ENCODE peak calls at places on chromosomes 13 and 19, in ten cellular contexts. W, M, G, E, Y, T, N, J, U and Q are unnamed samples.

GRCh38 chr19:13207237-13208130 is 57.3 kb downstream of the IER2 start:
- DNase-seq in Y (no peak), M (no peak), E (no peak), G (no peak), U (peak; percentile 11), T (peak; percentile 41), J (peak; percentile 78), W (no peak), N (no peak), Q (no peak)

GRCh38 chr19:44024900-44025216 is 321 bp upstream of the ZNF222 start:
- DNase-seq in W (no peak), N (no peak), Y (no peak), E (no peak), T (no peak), M (no peak), J (no peak), U (no peak), G (no peak), Q (no peak)

GRCh38 chr19:35905178-35905727 is 2.8 kb downstream of the TYROBP start:
- DNase-seq in W (no peak), M (no peak), E (no peak), J (no peak), G (no peak), U (no peak), N (peak; percentile 50), Y (no peak), T (no peak), Q (no peak)

GRCh38 chr19:18496167-18496979 is 25.5 kb downstream of the ELL start:
- DNase-seq in U (peak; percentile 81), T (no peak), N (peak; percentile 80), J (no peak), G (no peak), Y (peak; percentile 86), W (no peak), M (no peak), E (no peak), Q (peak; percentile 93)

GRCh38 chr13:48653074-48654054 is at the start of gene CYSLTR2:
- DNase-seq in M (no peak), U (peak; percentile 62), N (peak; percentile 13), W (peak; percentile 9), Y (no peak), E (no peak), T (no peak), G (no peak), J (no peak), Q (no peak)

GRCh38 chr13:51913421-51914136 is 51.8 kb downstream of the CCDC70 start:
- DNase-seq in W (peak; percentile 43), Y (no peak), M (peak; percentile 32), T (no peak), U (no peak), J (no peak), N (no peak), E (no peak), G (peak; percentile 36), Q (no peak)

GRCh38 chr19:49643466-49643865 is 1.5 kb downstream of the SCAF1 start:
- DNase-seq in Y (no peak), N (no peak), G (no peak), T (no peak), W (no peak), E (no peak), U (no peak), M (no peak), J (no peak), Q (no peak)

GRCh38 chr13:23922005-23922932 is 25.0 kb upstream of the C1QTNF9B start:
- DNase-seq in T (no peak), J (no peak), M (no peak), N (peak; percentile 31), U (no peak), E (no peak), Y (peak; percentile 55), G (no peak), W (peak; percentile 40), Q (no peak)

GRCh38 chr19:18607222-18608101 is 863 bp upstream of the CRLF1 start:
- DNase-seq in M (no peak), G (no peak), E (no peak), J (no peak), U (no peak), W (no peak), T (no peak), Y (no peak), N (no peak), Q (no peak)

GRCh38 chr13:42490676-42491075 is 83.3 kb upstream of the TNFSF11 start:
- DNase-seq in W (no peak), E (no peak), M (no peak), J (no peak), U (no peak), N (no peak), G (no peak), T (no peak), Y (no peak), Q (no peak)

GRCh38 chr19:27861411-27861975 is 1351.5 kb downstream of the UQCRFS1 start:
- DNase-seq in U (no peak), W (no peak), N (no peak), T (no peak), J (no peak), Y (no peak), M (no peak), E (no peak), G (no peak), Q (no peak)

GRCh38 chr19:33748231-33748630 is 48.4 kb upstream of the KCTD15 start:
- DNase-seq in E (no peak), T (no peak), W (no peak), J (no peak), G (no peak), U (no peak), M (no peak), Y (no peak), N (no peak), Q (no peak)

GRCh38 chr13:47332149-47332548 is 435.3 kb upstream of the HTR2A start:
- DNase-seq in T (no peak), N (peak; percentile 8), E (no peak), G (no peak), J (no peak), Y (no peak), U (peak; percentile 35), W (no peak), M (no peak), Q (no peak)

GRCh38 chr13:96403241-96403640 is 313.3 kb downstream of the HS6ST3 start:
- DNase-seq in U (no peak), E (no peak), Y (no peak), W (no peak), M (no peak), N (no peak), G (no peak), J (no peak), T (no peak), Q (no peak)

GRCh38 chr19:13072206-13072898 is 30.3 kb downstream of the LYL1 start:
- DNase-seq in M (no peak), W (no peak), T (no peak), G (no peak), E (no peak), N (no peak), U (no peak), Y (no peak), J (no peak), Q (no peak)

GRCh38 chr13:26602783-26603182 is 45.3 kb downstream of the WASF3 start:
- DNase-seq in M (no peak), U (no peak), T (no peak), J (no peak), E (no peak), N (no peak), Y (no peak), W (no peak), G (no peak), Q (no peak)
- TF ChIP-seq CTCF in M (no peak), U (no peak), T (no peak), J (no peak), E (no peak), N (no peak), Y (no peak), W (no peak), G (no peak), Q (no peak)

GRCh38 chr13:30355405-30355741 is 48.0 kb upstream of the KATNAL1 start:
- DNase-seq in N (no peak), E (no peak), Y (peak; percentile 54), W (peak; percentile 51), G (peak; percentile 54), U (no peak), T (no peak), J (peak; percentile 62), M (no peak), Q (no peak)
- TF ChIP-seq CTCF in N (peak; percentile 23), E (no peak), Y (no peak), W (peak; percentile 32), G (no peak), U (peak; percentile 40), T (peak; percentile 25), J (peak; percentile 87), M (peak; percentile 26), Q (no peak)

GRCh38 chr13:112244495-112245177 is 131.5 kb upstream of the SPACA7 start:
- DNase-seq in G (no peak), T (no peak), J (no peak), N (no peak), E (peak; percentile 82), Y (no peak), W (no peak), M (no peak), U (no peak), Q (no peak)

GRCh38 chr13:112241288-112241687 is 134.9 kb upstream of the SPACA7 start:
- DNase-seq in W (no peak), J (no peak), N (no peak), Y (no peak), G (no peak), U (no peak), E (peak; percentile 27), M (no peak), T (no peak), Q (no peak)

GRCh38 chr13:112245179-112245724 is 130.9 kb upstream of the SPACA7 start:
- DNase-seq in W (no peak), G (no peak), Y (no peak), E (peak; percentile 78), T (no peak), J (no peak), U (no peak), M (no peak), N (no peak), Q (no peak)

GRCh38 chr13:112244061-112244460 is 132.1 kb upstream of the SPACA7 start:
- DNase-seq in U (no peak), W (no peak), T (no peak), N (no peak), E (peak; percentile 73), J (no peak), Y (no peak), M (no peak), G (no peak), Q (no peak)

GRCh38 chr13:112242777-112243176 is 133.4 kb upstream of the SPACA7 start:
- DNase-seq in U (no peak), J (no peak), G (no peak), Y (no peak), N (no peak), T (no peak), M (no peak), E (peak; percentile 51), W (no peak), Q (no peak)
- TF ChIP-seq CTCF in U (no peak), J (no peak), G (no peak), Y (no peak), N (no peak), T (no peak), M (no peak), E (no peak), W (no peak), Q (no peak)

DNA sequence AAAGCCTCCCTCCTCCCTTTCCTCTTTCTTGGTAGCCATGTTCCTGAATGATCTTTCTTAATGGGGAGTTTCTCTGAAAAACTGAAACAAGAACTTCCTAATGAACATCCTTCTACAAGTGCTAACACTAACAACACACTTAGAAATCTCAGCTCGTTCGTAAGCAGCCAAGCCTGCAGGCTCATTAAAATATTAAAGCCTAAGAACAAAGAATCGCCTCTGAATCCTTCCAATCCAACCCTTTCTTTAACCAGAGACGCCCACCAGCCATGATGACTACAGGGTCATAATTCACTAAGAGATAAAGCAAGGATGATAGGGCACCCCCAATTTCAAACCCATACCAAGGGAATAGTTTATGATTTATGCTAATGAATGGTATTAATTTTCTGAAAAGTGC is 21.9 kb downstream of the EFNB2 start:
- DNase-seq in G (no peak), U (no peak), N (no peak), W (no peak), Y (no peak), J (no peak), M (no peak), T (no peak), E (no peak), Q (no peak)
- TF ChIP-seq CTCF in G (no peak), U (no peak), N (no peak), W (no peak), Y (no peak), J (no peak), M (no peak), T (no peak), E (no peak), Q (no peak)